ENCODE peak calls at places on chromosome 19, in seven cellular contexts. F is K562, X is HCT116, A is IMR-90, D is GM12878, K is A549, W is SK-N-SH. G is an unnamed sample.

GRCh38 chr19:12985049-12985776 is 10.1 kb upstream of the NFIX start:
- DNase-seq in F (peak), X (peak), A (peak), D (no peak), K (no peak), W (no peak), G (peak)

GRCh38 chr19:23790641-23791488 is 32.2 kb upstream of the ZNF681 start:
- DNase-seq in F (no peak), X (no peak), A (no peak), D (no peak), K (no peak), W (no peak), G (no peak)

GRCh38 chr19:21604941-21605548 is 99.6 kb downstream of the ZNF429 start:
- DNase-seq in F (no peak), X (no peak), A (no peak), D (no peak), K (no peak), W (no peak), G (no peak)

GRCh38 chr19:15672580-15673175 is at the start of gene CYP4F12:
- DNase-seq in F (peak), X (peak), A (no peak), D (no peak), K (peak), W (no peak), G (peak)

GRCh38 chr19:8593931-8594330 is 16.6 kb downstream of the ADAMTS10 start:
- DNase-seq in F (no peak), X (no peak), A (no peak), D (no peak), K (peak), W (no peak), G (no peak)

GRCh38 chr19:50333235-50333736 is 4.1 kb upstream of the KCNC3 start:
- DNase-seq in F (peak), X (peak), A (peak), D (peak), K (peak), W (peak), G (peak)

GRCh38 chr19:15629003-15629880 is 11.5 kb upstream of the CYP4F3 start:
- DNase-seq in F (peak), X (peak), A (peak), D (peak), K (peak), W (peak), G (peak)

GRCh38 chr19:33288666-33289065 is 13.7 kb downstream of the CEBPA start:
- DNase-seq in F (no peak), X (no peak), A (no peak), D (no peak), K (no peak), W (no peak), G (no peak)

GRCh38 chr19:2478324-2478755 is 2.4 kb downstream of the GADD45B start:
- DNase-seq in F (no peak), X (no peak), A (peak), D (no peak), K (peak), W (peak), G (no peak)

GRCh38 chr19:44755219-44755618 is 6.7 kb downstream of the BCL3 start:
- DNase-seq in F (no peak), X (no peak), A (no peak), D (no peak), K (no peak), W (no peak), G (no peak)

GRCh38 chr19:38375098-38375493 is 725 bp downstream of the PSMD8 start:
- DNase-seq in F (no peak), X (no peak), A (peak), D (no peak), K (no peak), W (no peak), G (no peak)

GRCh38 chr19:10776900-10777650 is 58.9 kb downstream of the TMED1 start:
- DNase-seq in F (no peak), X (no peak), A (no peak), D (no peak), K (no peak), W (no peak), G (no peak)

GRCh38 chr19:52464798-52465470 is 11.6 kb downstream of the ZNF578 start:
- DNase-seq in F (peak), X (peak), A (no peak), D (no peak), K (peak), W (no peak), G (peak)

GRCh38 chr19:29487432-29487831 is 38.4 kb upstream of the VSTM2B start:
- DNase-seq in F (no peak), X (no peak), A (no peak), D (no peak), K (no peak), W (no peak), G (no peak)

GRCh38 chr19:29491995-29492577 is 33.7 kb upstream of the VSTM2B start:
- DNase-seq in F (no peak), X (no peak), A (no peak), D (no peak), K (no peak), W (no peak), G (no peak)

GRCh38 chr19:29491491-29491890 is 34.3 kb upstream of the VSTM2B start:
- DNase-seq in F (no peak), X (no peak), A (no peak), D (no peak), K (no peak), W (no peak), G (no peak)

GRCh38 chr19:29492761-29493160 is 33.0 kb upstream of the VSTM2B start:
- DNase-seq in F (no peak), X (no peak), A (peak), D (no peak), K (no peak), W (no peak), G (no peak)

DNA sequence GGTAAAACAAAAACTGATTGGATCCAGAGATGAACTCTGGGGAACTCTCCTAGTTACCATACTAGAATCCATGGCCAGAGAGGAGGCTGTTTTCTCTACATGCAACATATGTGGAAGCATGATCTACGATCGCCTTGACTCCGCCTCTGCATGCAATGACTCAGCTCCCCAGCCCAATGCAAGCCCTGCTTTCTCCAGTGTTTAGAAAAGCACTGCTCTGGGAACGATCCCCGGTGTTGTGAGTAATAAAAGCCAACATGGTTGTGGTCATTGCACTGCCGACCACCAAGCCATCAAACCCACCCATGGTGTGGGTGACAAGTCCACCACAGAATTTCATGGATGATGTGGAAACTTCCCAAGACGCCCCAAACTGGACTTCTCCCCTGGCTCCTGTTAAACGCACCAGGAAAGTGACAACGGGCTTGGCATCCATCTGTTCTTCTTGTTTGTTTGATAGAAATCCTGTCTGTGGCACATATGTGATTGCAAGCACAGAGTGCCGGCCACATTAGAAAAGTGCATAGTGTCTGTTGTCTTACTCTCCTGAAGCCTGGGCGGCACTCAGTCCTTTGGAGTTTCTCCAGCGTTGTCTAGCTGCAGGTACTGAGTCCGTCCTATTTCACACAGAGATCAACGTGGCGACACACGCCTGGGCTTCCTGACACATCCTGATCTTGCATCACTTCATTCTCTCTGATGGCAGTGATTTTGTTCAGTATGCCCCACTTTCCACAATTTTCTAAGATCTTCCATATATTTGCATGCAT is 36.4 kb upstream of the VSTM2B start:
- DNase-seq in F (no peak), X (no peak), A (no peak), D (no peak), K (no peak), W (no peak), G (no peak)
- TF ChIP-seq RAD21 in F (no peak), X (no peak), A (no peak), D (no peak), K (no peak), W (no peak), G (no peak)

GRCh38 chr19:17088552-17088951 is 13.0 kb downstream of the MYO9B start:
- DNase-seq in F (no peak), X (no peak), A (peak), D (no peak), K (no peak), W (no peak), G (no peak)

GRCh38 chr19:17092696-17093095 is 17.1 kb downstream of the MYO9B start:
- DNase-seq in F (no peak), X (no peak), A (no peak), D (no peak), K (no peak), W (no peak), G (no peak)

GRCh38 chr19:17091758-17092333 is 16.3 kb downstream of the MYO9B start:
- DNase-seq in F (peak), X (no peak), A (no peak), D (no peak), K (no peak), W (no peak), G (no peak)

GRCh38 chr19:17089238-17089637 is 13.7 kb downstream of the MYO9B start:
- DNase-seq in F (no peak), X (no peak), A (peak), D (no peak), K (no peak), W (no peak), G (no peak)

GRCh38 chr19:17090501-17091074 is 15.0 kb downstream of the MYO9B start:
- DNase-seq in F (no peak), X (no peak), A (peak), D (no peak), K (no peak), W (no peak), G (no peak)
- TF ChIP-seq RAD21 in F (no peak), X (no peak), A (no peak), D (peak), K (no peak), W (no peak), G (no peak)

DNA sequence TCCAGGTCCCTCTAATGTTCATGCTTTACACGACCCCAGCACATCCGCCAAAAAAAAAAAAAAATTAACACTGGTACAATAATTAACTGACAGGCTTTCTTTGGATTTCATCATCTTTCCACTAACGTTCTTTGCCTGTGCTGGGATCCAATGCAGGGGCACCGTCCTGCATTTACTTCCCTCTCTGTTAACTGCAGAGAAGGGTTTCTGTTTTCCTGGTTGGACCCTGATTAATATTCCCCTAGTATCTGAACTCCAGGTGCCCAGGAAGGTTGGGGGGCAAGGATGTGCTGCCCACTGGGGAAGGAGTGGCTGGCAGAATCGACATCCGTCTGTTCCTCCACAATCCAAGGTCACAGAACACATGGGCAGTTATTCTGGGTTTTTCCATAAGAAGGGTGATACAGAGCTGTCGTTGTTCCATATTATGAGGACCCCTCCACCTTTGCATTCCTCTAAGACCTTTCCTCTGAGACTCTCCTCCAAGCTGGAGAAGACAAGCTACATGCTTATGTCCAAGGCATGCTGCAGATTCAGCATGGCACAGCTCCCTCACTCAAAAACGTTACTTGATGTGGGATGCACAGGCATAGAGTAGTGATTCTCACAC is 4.5 kb upstream of the LAIR1 start:
- DNase-seq in F (no peak), X (no peak), A (no peak), D (no peak), K (no peak), W (no peak), G (no peak)
- TF ChIP-seq RAD21 in F (no peak), X (no peak), A (no peak), D (no peak), K (no peak), W (no peak), G (no peak)

GRCh38 chr19:55599468-55600335 is at the start of the genes FIZ1 and ZNF524:
- DNase-seq in F (peak), X (peak), A (peak), D (peak), K (peak), W (peak), G (peak)

GRCh38 chr19:55602104-55603001 is 2.3 kb downstream of the ZNF524 start:
- DNase-seq in F (no peak), X (no peak), A (no peak), D (no peak), K (no peak), W (no peak), G (no peak)

GRCh38 chr19:55601127-55601526 is 1.0 kb downstream of the ZNF524 start:
- DNase-seq in F (no peak), X (no peak), A (no peak), D (no peak), K (no peak), W (no peak), G (no peak)

GRCh38 chr19:55598719-55599467 is 424 bp downstream of the FIZ1 start:
- DNase-seq in F (peak), X (peak), A (peak), D (peak), K (peak), W (peak), G (peak)

DNA sequence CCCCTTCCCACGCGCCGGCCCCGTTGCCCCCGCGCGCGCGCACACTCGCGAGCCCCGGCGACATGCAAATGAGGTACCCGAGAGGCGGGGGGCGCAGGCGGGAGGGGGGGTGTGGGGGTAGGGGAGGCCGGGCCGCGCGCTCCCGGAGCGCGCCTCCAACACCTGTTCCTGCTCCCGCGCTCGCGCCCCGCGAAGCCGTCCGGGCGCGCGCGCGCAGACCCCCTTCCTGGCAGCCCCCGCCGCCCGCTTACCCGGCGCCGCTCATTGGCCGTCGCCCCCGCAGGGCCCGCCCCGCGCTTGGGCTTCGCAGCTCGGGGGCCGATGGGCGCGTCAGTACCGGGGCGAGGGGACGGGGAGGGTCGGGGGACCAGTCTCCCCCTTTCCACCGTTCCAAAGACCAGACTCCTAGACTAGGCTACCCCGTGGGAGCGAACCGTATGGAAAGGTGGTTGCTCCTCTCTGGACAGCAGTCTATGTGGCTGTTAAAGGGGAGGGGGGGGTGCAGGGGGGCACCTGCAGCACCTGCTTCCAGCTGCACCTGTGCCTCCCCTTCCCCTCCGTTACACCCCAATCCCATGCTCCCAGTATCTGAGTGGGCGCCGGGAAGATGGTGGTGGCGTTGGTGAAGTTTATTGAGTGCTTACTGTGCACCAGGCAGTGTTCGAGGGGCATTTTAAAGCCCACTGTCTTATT is 394 bp downstream of the ZNF524 start:
- DNase-seq in F (no peak), X (no peak), A (peak), D (no peak), K (no peak), W (peak), G (no peak)
- TF ChIP-seq RAD21 in F (no peak), X (no peak), A (no peak), D (no peak), K (no peak), W (no peak), G (no peak)

DNA sequence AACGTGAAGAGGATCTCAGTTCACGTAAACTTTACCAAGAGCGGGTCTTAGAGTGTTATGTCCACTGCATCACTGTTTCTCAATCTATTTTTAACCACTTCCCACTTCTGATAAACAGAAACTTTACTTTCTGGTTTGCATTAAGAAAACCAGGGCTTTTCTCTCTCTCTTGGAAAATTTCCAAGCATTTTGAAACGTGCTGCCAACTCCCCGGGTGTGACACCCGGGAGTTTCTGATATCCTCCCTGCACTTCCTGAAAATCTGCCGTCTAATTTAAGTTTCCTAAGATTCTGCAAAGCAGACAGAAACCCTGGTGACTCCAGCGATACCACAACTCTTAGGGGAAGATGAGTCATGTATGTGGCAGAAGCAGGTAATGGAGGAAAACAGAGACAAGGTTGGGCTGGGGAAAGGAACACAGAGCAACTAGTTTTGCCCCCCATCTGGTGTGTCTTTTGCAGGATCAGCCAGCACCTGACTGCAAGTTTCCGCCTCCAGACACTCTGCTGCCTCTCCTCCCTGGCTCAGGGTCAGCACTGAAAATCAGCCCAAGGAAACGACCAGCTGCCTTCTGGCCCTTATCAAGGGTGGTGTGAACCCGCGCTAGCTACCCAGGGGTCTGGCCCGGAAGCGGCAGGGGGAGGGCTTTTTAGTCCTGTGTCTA is 11.4 kb upstream of the FFAR2 start:
- DNase-seq in F (no peak), X (no peak), A (no peak), D (no peak), K (peak), W (no peak), G (no peak)
- TF ChIP-seq RAD21 in F (no peak), X (no peak), A (no peak), D (peak), K (no peak), W (no peak), G (no peak)

GRCh38 chr19:29712744-29713516 is 2.1 kb downstream of the C19orf12 start:
- DNase-seq in F (no peak), X (no peak), A (no peak), D (no peak), K (no peak), W (no peak), G (no peak)

GRCh38 chr19:29714371-29714952 is 599 bp downstream of the C19orf12 start:
- DNase-seq in F (peak), X (no peak), A (no peak), D (no peak), K (no peak), W (no peak), G (no peak)

GRCh38 chr19:29715695-29716581 is 877 bp upstream of the C19orf12 start:
- DNase-seq in F (no peak), X (no peak), A (no peak), D (no peak), K (peak), W (no peak), G (peak)

GRCh38 chr19:29717051-29717450 is 2.0 kb upstream of the C19orf12 start:
- DNase-seq in F (no peak), X (no peak), A (no peak), D (no peak), K (no peak), W (no peak), G (no peak)

DNA sequence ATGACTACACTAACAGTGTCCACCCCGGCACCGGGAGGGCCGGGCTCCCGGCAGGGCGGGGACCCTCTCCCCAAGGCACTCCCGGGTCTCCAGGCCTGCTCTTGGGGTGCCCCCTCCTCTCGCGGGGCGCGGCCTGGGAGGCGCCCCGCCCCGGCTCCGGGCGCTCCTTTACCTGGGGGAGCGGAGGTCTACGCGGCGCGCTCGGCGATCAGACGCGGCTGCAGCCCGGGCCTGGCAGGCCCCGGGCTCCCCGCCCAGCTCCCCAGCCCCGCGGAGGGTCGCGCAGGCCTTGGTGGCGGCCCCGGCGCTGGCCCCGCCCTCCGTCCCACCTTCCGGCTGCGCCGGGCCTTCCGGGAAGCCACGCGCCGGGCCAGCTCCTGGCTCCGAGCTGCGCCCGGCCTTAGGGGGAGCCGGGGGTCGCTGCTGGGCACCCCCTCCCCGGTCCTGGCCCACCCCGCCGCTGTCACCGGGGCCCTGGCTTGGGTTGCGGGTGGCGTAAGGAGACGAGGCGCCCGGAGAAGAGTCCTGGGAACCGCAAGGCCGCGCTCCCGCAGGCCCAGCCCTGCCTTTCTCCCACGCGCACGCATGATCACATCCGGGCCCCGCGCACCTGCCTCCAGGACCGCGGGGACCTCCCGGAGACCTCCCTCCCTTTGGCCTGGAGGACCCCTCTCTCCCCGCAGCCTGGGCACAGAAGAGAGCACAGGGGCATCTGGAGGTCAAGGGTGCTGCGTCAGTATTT is at the start of gene C19orf12:
- DNase-seq in F (peak), X (no peak), A (peak), D (no peak), K (peak), W (peak), G (peak)
- TF ChIP-seq RAD21 in F (no peak), X (no peak), A (no peak), D (no peak), K (no peak), W (no peak), G (no peak)